ENCODE peak calls at places on chromosome 17, in four cellular contexts. O, U, A and X are unnamed samples.

GRCh38 chr17:9240659-9241370 is 219.5 kb downstream of the NTN1 start:
- DNase-seq in O (peak), U (no peak), A (no peak), X (peak)

GRCh38 chr17:63538693-63539595 is 11.3 kb upstream of the DCAF7 start:
- DNase-seq in O (peak), U (no peak), A (no peak), X (no peak)

GRCh38 chr17:60447375-60447774 is 25.1 kb downstream of the CHCT1 start:
- DNase-seq in O (no peak), U (no peak), A (no peak), X (no peak)

GRCh38 chr17:82495844-82496528 is 23.5 kb upstream of the FOXK2 start:
- DNase-seq in O (no peak), U (no peak), A (no peak), X (no peak)

GRCh38 chr17:28807925-28808641 is 34.5 kb downstream of the FAM222B start:
- DNase-seq in O (no peak), U (no peak), A (no peak), X (peak)

GRCh38 chr17:81867952-81868673 is 3.0 kb downstream of the ARHGDIA start:
- DNase-seq in O (no peak), U (no peak), A (no peak), X (no peak)

GRCh38 chr17:12409082-12409481 is 256.6 kb upstream of the MYOCD start:
- DNase-seq in O (no peak), U (no peak), A (no peak), X (no peak)

GRCh38 chr17:80931421-80932265 is 60.0 kb upstream of the CHMP6 start:
- DNase-seq in O (no peak), U (no peak), A (no peak), X (no peak)

GRCh38 chr17:7613769-7614421 is 802 bp downstream of the FXR2 start:
- DNase-seq in O (no peak), U (no peak), A (peak), X (peak)

GRCh38 chr17:40316571-40317344 is 7.8 kb downstream of the RARA start:
- DNase-seq in O (peak), U (no peak), A (no peak), X (no peak)

GRCh38 chr17:69057280-69057679 is 3.4 kb downstream of the ABCA9 start:
- DNase-seq in O (no peak), U (no peak), A (no peak), X (no peak)

GRCh38 chr17:82300228-82300627 is 17.2 kb downstream of the CD7 start:
- DNase-seq in O (no peak), U (no peak), A (no peak), X (no peak)

GRCh38 chr17:63232565-63233310 is 213.4 kb downstream of the CYB561 start:
- DNase-seq in O (no peak), U (no peak), A (no peak), X (no peak)

GRCh38 chr17:55577011-55577586 is 65.8 kb upstream of the SMIM36 start:
- DNase-seq in O (no peak), U (no peak), A (no peak), X (peak)

GRCh38 chr17:79931517-79932309 is 92.5 kb upstream of the CBX4 start:
- DNase-seq in O (no peak), U (no peak), A (no peak), X (no peak)

GRCh38 chr17:75325827-75326586 is 36.8 kb upstream of the SLC25A19 start:
- DNase-seq in O (no peak), U (no peak), A (peak), X (no peak)

GRCh38 chr17:78324391-78325075 is 35.3 kb downstream of the SOCS3 start:
- DNase-seq in O (no peak), U (no peak), A (no peak), X (peak)

GRCh38 chr17:56822725-56823124 is 11.0 kb downstream of the C17orf67 start:
- DNase-seq in O (no peak), U (no peak), A (no peak), X (no peak)

GRCh38 chr17:61201211-61201610 is 198.4 kb upstream of the TBX2 start:
- DNase-seq in O (no peak), U (no peak), A (no peak), X (no peak)